ENCODE peak calls at places on chromosome 19, in ten cellular contexts. T, X, F, D, C, J, U, S, Q and P are unnamed samples.

GRCh38 chr19:5052515-5052914 is 83.6 kb downstream of the KDM4B start:
- DNase-seq in J (no peak), U (no peak), Q (no peak), F (no peak), S (no peak), D (no peak), X (no peak), C (no peak), T (no peak), P (no peak)

GRCh38 chr19:3479177-3479818 is 1.0 kb downstream of the SMIM24 start:
- DNase-seq in S (no peak), C (no peak), X (peak; percentile 71), U (no peak), T (no peak), J (no peak), Q (no peak), D (no peak), F (no peak), P (peak; percentile 64)

GRCh38 chr19:40533508-40533907 is 43.2 kb upstream of the SHKBP1 start:
- DNase-seq in D (no peak), C (no peak), Q (no peak), F (no peak), X (no peak), S (no peak), T (peak; percentile 55), J (no peak), U (no peak), P (no peak)

GRCh38 chr19:57816652-57817051 is 1.9 kb upstream of the ZNF552 start:
- DNase-seq in T (no peak), D (no peak), C (no peak), X (no peak), Q (no peak), U (no peak), S (no peak), J (no peak), F (no peak), P (peak; percentile 33)

GRCh38 chr19:43739419-43739818 is 15.3 kb downstream of the SMG9 start:
- DNase-seq in T (no peak), U (no peak), X (peak; percentile 83), D (no peak), C (peak; percentile 59), J (no peak), S (no peak), Q (peak; percentile 25), F (no peak), P (no peak)

GRCh38 chr19:40223135-40223822 is 3.2 kb downstream of the CCNP start:
- DNase-seq in C (no peak), T (no peak), U (no peak), F (no peak), S (no peak), Q (no peak), D (no peak), X (peak; percentile 75), J (no peak), P (no peak)

GRCh38 chr19:9178901-9179300 is at the start of gene OR7D2:
- DNase-seq in J (no peak), S (no peak), C (no peak), D (no peak), Q (no peak), T (peak; percentile 17), F (no peak), X (no peak), U (no peak), P (no peak)

GRCh38 chr19:47124937-47125668 is 5.5 kb upstream of the SAE1 start:
- DNase-seq in C (no peak), J (no peak), D (no peak), Q (peak; percentile 51), S (no peak), T (no peak), U (no peak), F (no peak), X (no peak), P (peak; percentile 87)

GRCh38 chr19:46821512-46822359 is 28.9 kb downstream of the AP2S1 start:
- DNase-seq in F (peak; percentile 73), U (no peak), S (no peak), D (no peak), J (no peak), X (peak; percentile 86), T (no peak), Q (no peak), C (no peak), P (no peak)

GRCh38 chr19:49528211-49528771 is 488 bp downstream of the RCN3 start:
- DNase-seq in U (no peak), C (no peak), D (peak; percentile 62), T (no peak), X (no peak), Q (no peak), F (no peak), S (no peak), J (no peak), P (no peak)

GRCh38 chr19:42606660-42607351 is 12.1 kb upstream of the CEACAM8 start:
- DNase-seq in Q (peak; percentile 96), S (no peak), F (peak; percentile 73), J (no peak), T (peak; percentile 85), X (peak; percentile 66), C (peak; percentile 90), D (no peak), U (no peak), P (peak; percentile 65)

GRCh38 chr19:40274585-40275544 is 10.3 kb downstream of the AKT2 start:
- DNase-seq in U (no peak), T (no peak), F (peak; percentile 51), C (no peak), Q (no peak), J (no peak), S (no peak), X (no peak), D (no peak), P (peak; percentile 40)

GRCh38 chr19:4350726-4351125 is 7.4 kb downstream of the MPND start:
- DNase-seq in J (no peak), S (no peak), T (no peak), D (no peak), C (no peak), Q (no peak), U (no peak), F (no peak), X (no peak), P (no peak)

GRCh38 chr19:2755811-2756210 is 16.0 kb upstream of the SLC39A3 start:
- DNase-seq in U (no peak), X (no peak), S (no peak), F (no peak), J (no peak), T (no peak), D (no peak), Q (no peak), C (no peak), P (no peak)

GRCh38 chr19:41918095-41918494 is 10.2 kb downstream of the ERFL start:
- DNase-seq in U (no peak), D (no peak), T (no peak), S (no peak), F (no peak), J (no peak), Q (no peak), C (no peak), X (no peak), P (no peak)

DNA sequence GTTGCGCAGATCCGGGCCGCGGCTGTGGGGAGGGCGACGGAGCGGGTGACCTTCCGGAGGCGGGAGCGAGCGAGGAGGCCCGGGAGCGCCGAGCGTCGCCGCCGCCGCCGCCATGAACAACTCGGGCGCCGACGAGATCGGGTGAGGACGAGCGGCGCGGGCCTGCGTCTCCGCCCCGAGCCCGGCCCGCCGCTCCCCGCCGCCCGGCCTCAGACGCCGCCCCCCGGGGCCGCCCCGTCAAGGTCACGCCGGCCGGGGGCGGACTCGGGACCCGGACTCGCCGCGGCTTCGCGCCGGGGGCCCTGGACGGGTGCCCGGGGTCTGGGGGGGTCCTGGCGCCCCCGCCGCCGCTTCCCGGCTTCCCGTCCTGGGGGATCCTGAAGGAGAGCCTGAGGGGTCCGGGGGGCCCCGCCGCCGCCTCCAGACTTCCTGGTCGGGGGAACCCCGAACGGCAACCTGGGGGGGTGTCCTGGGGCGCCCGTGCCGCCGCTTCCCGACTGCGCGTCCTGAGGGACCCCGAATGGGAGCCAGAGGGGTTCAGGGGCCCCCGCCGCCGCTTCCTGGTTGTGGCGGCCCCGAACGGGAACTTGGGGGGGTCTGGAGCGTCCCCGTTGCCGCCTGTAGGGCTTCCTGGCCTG is 395 bp downstream of the DAZAP1 start:
- DNase-seq in X (peak; percentile 64), U (no peak), T (no peak), C (no peak), S (no peak), F (peak; percentile 74), Q (no peak), J (no peak), D (peak; percentile 53), P (peak; percentile 61)
- TF ChIP-seq POLR2A in X (peak; percentile 59), U (no peak), T (no peak), C (no peak), S (no peak), F (no peak), Q (no peak), J (peak; percentile 66), D (no peak), P (no peak)

DNA sequence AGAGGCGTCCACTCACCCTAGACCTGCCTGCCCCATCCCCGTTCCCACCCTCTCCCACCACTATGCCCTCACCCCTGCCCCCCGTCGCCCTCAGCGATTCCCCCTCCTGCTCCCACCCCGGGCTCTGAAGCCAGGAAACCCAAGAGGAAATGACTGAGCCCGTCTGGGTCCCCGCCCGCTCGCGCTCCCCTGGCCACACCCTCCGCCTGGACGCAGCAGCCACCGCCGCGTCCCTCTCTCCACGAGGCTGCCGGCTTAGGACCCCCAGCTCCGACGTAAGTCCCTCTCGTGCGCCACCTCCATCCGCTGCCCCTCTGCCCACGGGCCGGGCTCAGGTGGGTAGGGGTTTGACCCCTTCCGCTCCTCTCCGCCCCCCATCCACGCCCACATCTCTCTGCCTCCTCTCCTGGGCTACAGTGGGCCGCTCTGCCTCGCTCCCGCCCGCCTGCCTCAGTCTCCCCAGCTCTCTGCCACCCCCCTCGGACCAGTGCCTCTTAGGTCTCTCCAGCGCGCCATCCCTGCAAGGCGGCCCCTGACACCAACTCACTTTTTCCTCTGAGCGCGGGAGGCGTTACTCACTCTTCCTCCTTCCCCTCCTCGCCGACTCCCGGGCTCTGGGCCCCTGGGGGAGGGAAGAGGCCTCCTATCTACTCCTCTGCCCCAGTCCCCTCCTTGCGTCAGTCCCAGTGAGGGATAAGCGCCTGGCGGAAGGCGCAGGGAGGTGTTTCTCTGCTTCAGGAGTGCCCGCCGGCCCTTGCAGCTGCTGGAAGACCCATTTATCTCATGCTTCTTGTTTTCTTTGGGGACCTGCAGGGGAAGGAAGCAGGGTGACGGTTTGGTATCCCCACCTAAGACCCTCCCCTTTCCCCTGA is at the start of gene FXYD5:
- DNase-seq in S (no peak), X (peak; percentile 87), J (peak; percentile 86), C (no peak), Q (peak; percentile 56), U (no peak), F (peak; percentile 85), T (peak; percentile 95), D (peak; percentile 63), P (no peak)
- TF ChIP-seq POLR2A in S (no peak), X (no peak), J (peak; percentile 34), C (no peak), Q (peak; percentile 11), U (no peak), F (no peak), T (peak; percentile 67), D (peak; percentile 43), P (peak; percentile 69)

GRCh38 chr19:33373701-33374405 is at the start of gene CEBPG:
- DNase-seq in J (no peak), X (peak; percentile 70), T (peak; percentile 75), D (peak; percentile 67), F (peak; percentile 82), Q (peak; percentile 72), C (no peak), S (no peak), U (no peak), P (peak; percentile 95)
- TF ChIP-seq POLR2A in J (peak; percentile 80), X (peak; percentile 81), T (peak; percentile 83), D (peak; percentile 96), F (peak; percentile 61), Q (peak; percentile 59), C (peak; percentile 90), S (no peak), U (no peak), P (peak; percentile 87)

GRCh38 chr19:13839938-13840750 is 36.8 kb upstream of the NANOS3 start:
- DNase-seq in D (no peak), X (peak; percentile 92), T (peak; percentile 82), F (peak; percentile 85), Q (no peak), U (no peak), S (no peak), C (no peak), J (peak; percentile 88), P (peak; percentile 50)
- TF ChIP-seq POLR2A in D (no peak), X (peak; percentile 74), T (peak; percentile 46), F (no peak), Q (no peak), U (no peak), S (no peak), C (no peak), J (peak; percentile 41), P (peak; percentile 83)